ENCODE peak calls at places on chromosomes 12 and 14, in five cellular contexts. One of them, this sample, is unnamed.

GRCh38 chr12:112977641-112978040 is 678 bp upstream of the OAS2 start:
- DNase-seq in left ventricle myocardium inferior: peak; percentile 27
- DNase-seq in mesenchymal stem cell: no peak
- DNase-seq in suprapubic skin: no peak
- DNase-seq in astrocyte: no peak
- DNase-seq in this sample: no peak

GRCh38 chr14:79496701-79497100 is 714.6 kb downstream of the DIO2 start:
- DNase-seq in astrocyte: no peak
- DNase-seq in suprapubic skin: no peak
- DNase-seq in mesenchymal stem cell: no peak
- DNase-seq in left ventricle myocardium inferior: no peak
- DNase-seq in this sample: no peak

GRCh38 chr14:75522224-75522764 is at the start of gene BATF:
- DNase-seq in left ventricle myocardium inferior: no peak
- DNase-seq in suprapubic skin: no peak
- DNase-seq in mesenchymal stem cell: no peak
- DNase-seq in astrocyte: no peak
- DNase-seq in this sample: no peak

GRCh38 chr12:84727964-84728363 is 184.6 kb downstream of the SLC6A15 start:
- DNase-seq in suprapubic skin: no peak
- DNase-seq in mesenchymal stem cell: no peak
- DNase-seq in astrocyte: peak; percentile 74
- DNase-seq in left ventricle myocardium inferior: no peak
- DNase-seq in this sample: no peak

GRCh38 chr12:29163146-29163545 is 14.1 kb downstream of the FAR2 start:
- DNase-seq in left ventricle myocardium inferior: no peak
- DNase-seq in astrocyte: no peak
- DNase-seq in suprapubic skin: no peak
- DNase-seq in mesenchymal stem cell: no peak
- DNase-seq in this sample: no peak

GRCh38 chr14:66657780-66658179 is 149.8 kb downstream of the GPHN start:
- DNase-seq in astrocyte: no peak
- DNase-seq in mesenchymal stem cell: no peak
- DNase-seq in left ventricle myocardium inferior: no peak
- DNase-seq in suprapubic skin: no peak
- DNase-seq in this sample: no peak

GRCh38 chr12:57693659-57694458 is at the start of gene OS9:
- DNase-seq in left ventricle myocardium inferior: peak; percentile 94
- DNase-seq in astrocyte: peak; percentile 99
- DNase-seq in mesenchymal stem cell: peak; percentile 100
- DNase-seq in suprapubic skin: peak; percentile 99
- DNase-seq in this sample: peak; percentile 100

GRCh38 chr12:113086249-113087164 is 30.0 kb downstream of the DTX1 start:
- DNase-seq in suprapubic skin: no peak
- DNase-seq in mesenchymal stem cell: no peak
- DNase-seq in astrocyte: no peak
- DNase-seq in left ventricle myocardium inferior: no peak
- DNase-seq in this sample: no peak

GRCh38 chr12:94187351-94187750 is 39.0 kb downstream of the PLXNC1 start:
- DNase-seq in suprapubic skin: no peak
- DNase-seq in mesenchymal stem cell: no peak
- DNase-seq in left ventricle myocardium inferior: no peak
- DNase-seq in astrocyte: no peak
- DNase-seq in this sample: no peak

GRCh38 chr12:116524964-116525379 is 34.2 kb upstream of the MAP1LC3B2 start:
- DNase-seq in mesenchymal stem cell: no peak
- DNase-seq in suprapubic skin: no peak
- DNase-seq in astrocyte: peak; percentile 60
- DNase-seq in left ventricle myocardium inferior: no peak
- DNase-seq in this sample: no peak

GRCh38 chr12:132333766-132334165 is 4.4 kb upstream of the GALNT9 start:
- DNase-seq in suprapubic skin: no peak
- DNase-seq in mesenchymal stem cell: no peak
- DNase-seq in astrocyte: no peak
- DNase-seq in left ventricle myocardium inferior: no peak
- DNase-seq in this sample: no peak

GRCh38 chr12:57008113-57008687 is 1.9 kb upstream of the ZBTB39 start:
- DNase-seq in suprapubic skin: no peak
- DNase-seq in mesenchymal stem cell: peak; percentile 84
- DNase-seq in left ventricle myocardium inferior: no peak
- DNase-seq in astrocyte: peak; percentile 41
- DNase-seq in this sample: peak; percentile 41

GRCh38 chr14:104370256-104370870 is 209.2 kb upstream of the C14orf180 start:
- DNase-seq in mesenchymal stem cell: no peak
- DNase-seq in astrocyte: no peak
- DNase-seq in left ventricle myocardium inferior: no peak
- DNase-seq in suprapubic skin: no peak
- DNase-seq in this sample: no peak
- H3K27me3 ChIP-seq in mesenchymal stem cell: peaks cover 10% of the 10 kb centered on the region
- H3K27me3 ChIP-seq in astrocyte: no peaks in the 10 kb centered on the region
- H3K27me3 ChIP-seq in left ventricle myocardium inferior: peaks cover 59% of the 10 kb centered on the region
- H3K27me3 ChIP-seq in suprapubic skin: peaks cover 60% of the 10 kb centered on the region
- H3K27me3 ChIP-seq in this sample: no peaks in the 10 kb centered on the region

GRCh38 chr14:90263748-90264449 is 7.5 kb downstream of the PSMC1 start:
- DNase-seq in left ventricle myocardium inferior: no peak
- DNase-seq in astrocyte: no peak
- DNase-seq in mesenchymal stem cell: no peak
- DNase-seq in suprapubic skin: no peak
- DNase-seq in this sample: no peak

GRCh38 chr14:90272523-90272922 is 16.2 kb downstream of the PSMC1 start:
- DNase-seq in left ventricle myocardium inferior: no peak
- DNase-seq in suprapubic skin: no peak
- DNase-seq in mesenchymal stem cell: no peak
- DNase-seq in astrocyte: no peak
- DNase-seq in this sample: no peak

GRCh38 chr14:90266441-90267154 is 10.2 kb downstream of the PSMC1 start:
- DNase-seq in mesenchymal stem cell: no peak
- DNase-seq in left ventricle myocardium inferior: no peak
- DNase-seq in suprapubic skin: no peak
- DNase-seq in astrocyte: no peak
- DNase-seq in this sample: no peak
- H3K36me3 ChIP-seq in mesenchymal stem cell: peaks cover 92% of the 10 kb centered on the region
- H3K36me3 ChIP-seq in left ventricle myocardium inferior: peaks cover 96% of the 10 kb centered on the region
- H3K36me3 ChIP-seq in suprapubic skin: peaks cover 91% of the 10 kb centered on the region
- H3K36me3 ChIP-seq in astrocyte: peaks cover 77% of the 10 kb centered on the region
- H3K36me3 ChIP-seq in this sample: peaks cover 23% of the 10 kb centered on the region

DNA sequence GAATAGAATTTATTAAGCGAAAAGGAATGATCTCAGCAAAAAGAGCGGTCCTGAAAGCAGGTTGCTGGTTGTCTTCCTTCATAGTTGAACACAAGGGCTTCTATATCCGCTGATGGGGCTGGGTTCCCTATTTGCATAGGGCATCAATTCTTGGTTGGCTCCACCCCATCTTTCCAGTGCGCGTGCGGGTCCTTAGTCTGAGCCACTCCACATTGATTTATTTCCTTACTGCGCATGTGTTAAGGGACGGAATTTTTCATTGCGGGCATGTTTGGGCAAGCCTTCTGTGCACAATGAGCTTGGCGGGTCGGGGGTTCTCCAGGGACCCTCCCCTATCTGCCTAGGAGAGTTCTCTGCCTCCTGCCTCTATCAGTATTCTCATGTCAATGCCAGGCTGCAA is 21.2 kb upstream of the DLGAP5 start:
- DNase-seq in astrocyte: no peak
- DNase-seq in left ventricle myocardium inferior: no peak
- DNase-seq in mesenchymal stem cell: no peak
- DNase-seq in suprapubic skin: no peak
- DNase-seq in this sample: no peak
- H3K4me3 ChIP-seq in astrocyte: no peak overlapping the region
- H3K4me3 ChIP-seq in left ventricle myocardium inferior: no peak overlapping the region
- H3K4me3 ChIP-seq in mesenchymal stem cell: no peak overlapping the region
- H3K4me3 ChIP-seq in suprapubic skin: no peak overlapping the region
- H3K4me3 ChIP-seq in this sample: no peak overlapping the region

GRCh38 chr12:3491938-3492867 is 1.2 kb downstream of the PRMT8 start:
- DNase-seq in mesenchymal stem cell: peak; percentile 52
- DNase-seq in suprapubic skin: no peak
- DNase-seq in left ventricle myocardium inferior: peak; percentile 40
- DNase-seq in astrocyte: peak; percentile 26
- DNase-seq in this sample: no peak
- H3K27me3 ChIP-seq in mesenchymal stem cell: peaks cover 93% of the 10 kb centered on the region
- H3K27me3 ChIP-seq in suprapubic skin: peaks cover 88% of the 10 kb centered on the region
- H3K27me3 ChIP-seq in left ventricle myocardium inferior: peaks cover 80% of the 10 kb centered on the region
- H3K27me3 ChIP-seq in astrocyte: peaks cover 73% of the 10 kb centered on the region
- H3K27me3 ChIP-seq in this sample: peaks cover 39% of the 10 kb centered on the region

DNA sequence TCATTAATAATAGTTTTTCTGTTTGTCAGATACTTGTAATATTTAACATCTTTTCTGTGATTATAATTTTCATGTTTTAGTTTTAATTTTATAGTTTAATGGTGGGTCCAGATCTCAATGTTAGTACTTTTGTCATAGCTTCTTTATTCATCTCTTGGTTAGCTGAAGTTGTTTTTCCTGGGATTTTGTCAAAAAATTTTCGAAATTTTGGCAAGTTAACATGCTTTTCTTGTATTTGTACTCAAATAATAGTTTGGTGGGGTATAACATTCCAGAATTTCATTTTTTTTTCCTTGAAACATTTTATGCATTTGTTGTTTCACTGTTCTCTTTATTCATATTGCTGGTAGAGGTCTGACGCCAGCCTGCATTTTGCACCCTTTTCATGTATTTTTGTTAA is 45.5 kb downstream of the KTN1 start:
- DNase-seq in astrocyte: no peak
- DNase-seq in mesenchymal stem cell: no peak
- DNase-seq in suprapubic skin: no peak
- DNase-seq in left ventricle myocardium inferior: no peak
- DNase-seq in this sample: no peak
- H3K36me3 ChIP-seq in astrocyte: peaks cover 24% of the 10 kb centered on the region
- H3K36me3 ChIP-seq in mesenchymal stem cell: peaks cover 77% of the 10 kb centered on the region
- H3K36me3 ChIP-seq in suprapubic skin: peaks cover 47% of the 10 kb centered on the region
- H3K36me3 ChIP-seq in left ventricle myocardium inferior: peaks cover 69% of the 10 kb centered on the region
- H3K36me3 ChIP-seq in this sample: peaks cover 3% of the 10 kb centered on the region

GRCh38 chr12:6074979-6075585 is 49.4 kb downstream of the VWF start:
- DNase-seq in mesenchymal stem cell: no peak
- DNase-seq in left ventricle myocardium inferior: peak; percentile 38
- DNase-seq in suprapubic skin: no peak
- DNase-seq in astrocyte: no peak
- DNase-seq in this sample: no peak
- H3K4me3 ChIP-seq in mesenchymal stem cell: no peak overlapping the region
- H3K4me3 ChIP-seq in left ventricle myocardium inferior: peak overlapping the region; percentile 48
- H3K4me3 ChIP-seq in suprapubic skin: peak overlapping the region; percentile 30
- H3K4me3 ChIP-seq in astrocyte: peak overlapping the region; percentile 14
- H3K4me3 ChIP-seq in this sample: peak overlapping the region; percentile 5

DNA sequence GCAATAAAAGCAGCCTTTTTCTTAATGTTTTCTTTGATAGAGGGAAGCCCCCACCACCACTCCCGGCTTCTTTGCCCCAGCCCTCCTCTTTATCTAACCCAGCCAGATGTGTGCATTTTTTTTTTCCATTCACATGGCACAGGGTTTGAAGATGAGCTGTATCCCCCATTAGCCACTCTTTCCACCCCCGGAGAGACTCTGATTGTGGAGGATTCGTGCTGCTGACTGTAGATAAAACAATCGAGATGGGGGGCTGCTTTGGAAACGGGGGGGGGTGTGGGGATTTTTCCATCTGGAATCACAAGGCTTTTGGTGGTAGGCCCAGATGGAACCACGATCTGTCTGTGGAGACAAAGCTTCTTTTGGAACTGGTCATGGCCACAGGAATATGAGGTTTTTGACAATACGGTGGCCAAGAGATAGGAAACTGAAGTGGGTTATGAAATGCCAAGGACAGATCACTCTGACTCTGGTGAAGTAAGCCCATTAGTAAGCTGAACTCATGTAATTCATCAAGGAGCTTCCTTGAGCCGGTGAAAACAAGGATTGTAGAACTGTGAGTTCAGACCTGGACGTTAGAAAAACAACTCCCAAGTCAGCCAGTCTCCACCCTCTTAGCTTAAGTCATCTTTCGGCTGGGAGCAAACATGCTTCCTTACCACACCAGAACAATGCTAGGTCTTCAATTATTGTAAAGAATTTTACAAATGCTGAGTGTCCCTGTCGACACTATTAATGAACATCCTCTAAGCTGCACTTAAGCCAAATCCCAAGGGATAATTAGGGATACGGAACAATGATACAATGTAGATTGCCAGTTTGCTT is 46.0 kb upstream of the VASH1 start:
- DNase-seq in mesenchymal stem cell: no peak
- DNase-seq in astrocyte: no peak
- DNase-seq in suprapubic skin: no peak
- DNase-seq in left ventricle myocardium inferior: no peak
- DNase-seq in this sample: no peak
- H3K27me3 ChIP-seq in mesenchymal stem cell: no peaks in the 10 kb centered on the region
- H3K27me3 ChIP-seq in astrocyte: peaks cover 23% of the 10 kb centered on the region
- H3K27me3 ChIP-seq in suprapubic skin: no peaks in the 10 kb centered on the region
- H3K27me3 ChIP-seq in left ventricle myocardium inferior: no peaks in the 10 kb centered on the region
- H3K27me3 ChIP-seq in this sample: peaks cover 5% of the 10 kb centered on the region

This sample was measured in BJ.